ENCODE peak calls at places on chromosomes 5 and 9, in four cellular contexts. Z, S, Q and B are unnamed samples.

GRCh38 chr5:135391123-135391868 is 7.7 kb downstream of the MACROH2A1 start:
- DNase-seq in Z (no peak), S (no peak), Q (no peak), B (peak; percentile 10)

GRCh38 chr5:33964132-33964531 is 20.4 kb downstream of the SLC45A2 start:
- DNase-seq in Z (no peak), S (no peak), Q (no peak), B (no peak)

GRCh38 chr5:111774525-111774924 is 17.5 kb upstream of the NREP start:
- DNase-seq in Z (peak; percentile 16), S (no peak), Q (no peak), B (no peak)

GRCh38 chr9:86022687-86023266 is 76.6 kb downstream of the GOLM1 start:
- DNase-seq in Z (no peak), S (no peak), Q (no peak), B (no peak)

GRCh38 chr5:168269950-168270349 is 21.5 kb upstream of the WWC1 start:
- DNase-seq in Z (no peak), S (peak; percentile 15), Q (no peak), B (no peak)

GRCh38 chr5:106691701-106692100 is 979.0 kb downstream of the EFNA5 start:
- DNase-seq in Z (no peak), S (no peak), Q (no peak), B (no peak)

GRCh38 chr5:119864286-119864685 is 234.9 kb downstream of the FAM170A start:
- DNase-seq in Z (no peak), S (no peak), Q (no peak), B (no peak)

GRCh38 chr5:14851999-14852526 is 19.5 kb downstream of the ANKH start:
- DNase-seq in Z (no peak), S (no peak), Q (no peak), B (no peak)

GRCh38 chr9:88326024-88326423 is 62.2 kb upstream of the SPIN1 start:
- DNase-seq in Z (no peak), S (no peak), Q (no peak), B (no peak)

GRCh38 chr9:69397384-69398214 is 72.6 kb downstream of the ENTREP1 start:
- DNase-seq in Z (no peak), S (no peak), Q (no peak), B (no peak)

GRCh38 chr5:151670953-151671636 is 15.6 kb downstream of the SPARC start:
- DNase-seq in Z (no peak), S (no peak), Q (no peak), B (no peak)

GRCh38 chr5:10266839-10267238 is 16.8 kb downstream of the CCT5 start:
- DNase-seq in Z (no peak), S (peak; percentile 41), Q (no peak), B (no peak)

GRCh38 chr5:62509823-62510222 is 68.8 kb upstream of the LRRC70 start:
- DNase-seq in Z (no peak), S (no peak), Q (no peak), B (no peak)

GRCh38 chr5:155008669-155009068 is 4.9 kb upstream of the KIF4B start:
- DNase-seq in Z (no peak), S (no peak), Q (no peak), B (peak; percentile 80)

GRCh38 chr9:95876595-95876994 is 1.1 kb downstream of the ERCC6L2 start:
- DNase-seq in Z (no peak), S (peak; percentile 45), Q (no peak), B (peak; percentile 12)

GRCh38 chr5:29993286-29993685 is 1200.2 kb upstream of the CDH6 start:
- DNase-seq in Z (no peak), S (peak; percentile 63), Q (no peak), B (no peak)
- TF ChIP-seq ELF4 in Z (no peak), S (no peak), Q (no peak), B (no peak)

DNA sequence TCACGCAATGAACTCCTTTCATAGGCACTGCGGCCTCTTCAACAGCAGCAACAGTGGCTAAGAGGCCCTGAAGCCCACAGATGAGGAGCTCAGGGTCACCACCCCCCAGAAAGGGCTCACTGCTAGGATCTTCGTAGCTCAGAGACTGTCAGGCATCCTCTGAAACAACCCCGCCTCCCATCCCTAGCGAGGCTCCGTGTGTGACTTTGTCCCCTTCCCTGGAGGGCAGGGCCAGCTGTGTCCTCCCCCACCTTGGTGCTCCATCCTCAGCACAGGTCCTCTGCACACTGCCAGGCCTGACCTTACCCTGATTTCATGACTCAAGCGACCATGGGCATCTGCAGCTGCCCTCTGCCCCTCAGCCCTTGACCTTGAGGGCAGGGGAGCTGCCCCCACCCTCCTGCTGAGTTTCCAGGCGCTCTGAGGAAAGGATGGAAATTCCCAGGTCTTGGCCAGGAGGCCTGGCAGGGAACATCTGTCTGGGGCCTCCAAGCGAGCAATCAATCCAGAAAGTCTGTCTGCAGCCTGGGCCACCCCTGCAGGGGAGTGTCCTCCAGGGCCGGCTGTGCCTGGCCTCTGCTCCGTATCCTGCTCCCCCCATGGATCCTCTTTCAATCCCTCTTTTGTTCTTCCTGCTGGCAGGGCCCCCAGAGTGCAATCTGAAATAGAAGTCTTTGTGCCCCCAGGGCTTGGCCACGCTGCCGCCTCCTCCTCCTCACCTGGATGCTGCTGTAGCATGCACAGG is 6.8 kb upstream of the IRX4 start:
- DNase-seq in Z (no peak), S (no peak), Q (no peak), B (no peak)
- TF ChIP-seq ELF4 in Z (no peak), S (no peak), Q (no peak), B (no peak)

GRCh38 chr5:124200381-124200780 is 546.1 kb downstream of the ZNF608 start:
- DNase-seq in Z (no peak), S (no peak), Q (no peak), B (no peak)

GRCh38 chr5:124195416-124195815 is 551.0 kb downstream of the ZNF608 start:
- DNase-seq in Z (no peak), S (no peak), Q (no peak), B (no peak)

GRCh38 chr5:124203308-124203707 is 543.1 kb downstream of the ZNF608 start:
- DNase-seq in Z (no peak), S (no peak), Q (no peak), B (no peak)

GRCh38 chr5:124194282-124194681 is 552.2 kb downstream of the ZNF608 start:
- DNase-seq in Z (no peak), S (no peak), Q (no peak), B (no peak)

GRCh38 chr5:124199902-124200301 is 546.5 kb downstream of the ZNF608 start:
- DNase-seq in Z (no peak), S (no peak), Q (no peak), B (no peak)
- TF ChIP-seq ELF4 in Z (no peak), S (no peak), Q (no peak), B (no peak)

GRCh38 chr9:93655621-93656425 is 79.4 kb downstream of the PHF2 start:
- DNase-seq in Z (peak; percentile 11), S (no peak), Q (no peak), B (no peak)
- TF ChIP-seq ELF4 in Z (no peak), S (no peak), Q (no peak), B (no peak)

GRCh38 chr5:140833993-140834392 is at the start of gene PCDHA7:
- DNase-seq in Z (no peak), S (peak; percentile 6), Q (no peak), B (peak; percentile 32)
- TF ChIP-seq ELF4 in Z (no peak), S (no peak), Q (no peak), B (no peak)

GRCh38 chr9:16282216-16282615 is 588.3 kb downstream of the BNC2 start:
- DNase-seq in Z (no peak), S (no peak), Q (no peak), B (no peak)
- TF ChIP-seq ELF4 in Z (no peak), S (no peak), Q (no peak), B (no peak)

GRCh38 chr5:159730285-159730684 is 186.0 kb upstream of the ADRA1B start:
- DNase-seq in Z (no peak), S (no peak), Q (no peak), B (no peak)
- TF ChIP-seq ELF4 in Z (no peak), S (no peak), Q (no peak), B (no peak)